ENCODE peak calls at places on chromosomes 1 and 21, in seven cellular contexts. Z is CD8-positive, alpha-beta T cell; S is NT2/D1; N is heart left ventricle; C is OCI-LY7; I is foreskin fibroblast; D is heart right ventricle. L is an unnamed sample.
A peak's percentile ranks its signal among the peaks of the same experiment; 100 is the strongest.

GRCh38 chr1:37449936-37450335 is 24.4 kb upstream of the ZC3H12A start:
- DNase-seq in Z (no peak), S (no peak), N (no peak), C (peak; percentile 68), I (no peak), D (no peak), L (no peak)

GRCh38 chr1:169538998-169539871 is 47.0 kb downstream of the F5 start:
- DNase-seq in Z (no peak), S (no peak), N (no peak), C (no peak), I (peak; percentile 78), D (no peak), L (peak; percentile 81)

GRCh38 chr1:41255978-41256377 is 13.9 kb upstream of the SCMH1 start:
- DNase-seq in Z (no peak), S (no peak), N (no peak), C (no peak), I (peak; percentile 32), D (no peak), L (no peak)

GRCh38 chr1:220880726-220881506 is 1.7 kb downstream of the HLX start:
- DNase-seq in Z (no peak), S (peak; percentile 44), N (peak; percentile 79), C (no peak), I (no peak), D (peak; percentile 71), L (no peak)

GRCh38 chr1:41442697-41443251 is 41.7 kb downstream of the EDN2 start:
- DNase-seq in Z (no peak), S (no peak), N (no peak), C (no peak), I (no peak), D (no peak), L (no peak)

GRCh38 chr1:161258439-161259386 is at the start of gene PCP4L1:
- DNase-seq in Z (no peak), S (peak; percentile 78), N (peak; percentile 35), C (no peak), I (peak; percentile 64), D (peak; percentile 41), L (peak; percentile 4)

GRCh38 chr1:205273551-205273982 is 45.8 kb downstream of the TMCC2 start:
- DNase-seq in Z (peak; percentile 76), S (peak; percentile 91), N (peak; percentile 75), C (peak; percentile 89), I (peak; percentile 89), D (peak; percentile 81), L (no peak)

GRCh38 chr1:39129514-39129913 is 75.0 kb upstream of the MACF1 start:
- DNase-seq in Z (no peak), S (no peak), N (no peak), C (peak; percentile 13), I (peak; percentile 64), D (no peak), L (no peak)

GRCh38 chr1:52602328-52603300 is at the start of gene GPX7:
- DNase-seq in Z (peak; percentile 21), S (peak; percentile 49), N (peak; percentile 68), C (no peak), I (peak; percentile 72), D (peak; percentile 39), L (peak; percentile 7)

GRCh38 chr1:25731626-25732370 is 68.2 kb upstream of the SELENON start:
- DNase-seq in Z (no peak), S (no peak), N (no peak), C (no peak), I (no peak), D (no peak), L (no peak)

GRCh38 chr1:56135864-56136147 is 443.6 kb downstream of the PLPP3 start:
- DNase-seq in Z (no peak), S (no peak), N (no peak), C (no peak), I (no peak), D (no peak), L (no peak)

GRCh38 chr1:23473037-23473800 is 10.8 kb downstream of the ASAP3 start:
- DNase-seq in Z (no peak), S (no peak), N (no peak), C (no peak), I (peak; percentile 62), D (no peak), L (peak; percentile 31)

GRCh38 chr1:162676087-162676486 is 43.8 kb downstream of the DDR2 start:
- DNase-seq in Z (no peak), S (no peak), N (no peak), C (no peak), I (peak; percentile 75), D (no peak), L (no peak)

GRCh38 chr1:227429447-227430359 is 111.4 kb upstream of the CDC42BPA start:
- DNase-seq in Z (no peak), S (no peak), N (peak; percentile 49), C (no peak), I (peak; percentile 83), D (peak; percentile 58), L (peak; percentile 53)

GRCh38 chr1:11898831-11899467 is 27.3 kb downstream of the KIAA2013 start:
- DNase-seq in Z (no peak), S (no peak), N (no peak), C (no peak), I (peak; percentile 35), D (no peak), L (no peak)

GRCh38 chr1:236608930-236609726 is 4.8 kb upstream of the HEATR1 start:
- DNase-seq in Z (no peak), S (peak; percentile 77), N (peak; percentile 58), C (peak; percentile 20), I (peak; percentile 61), D (peak; percentile 71), L (peak; percentile 3)

GRCh38 chr1:93703649-93704048 is 22.0 kb upstream of the BCAR3 start:
- DNase-seq in Z (no peak), S (no peak), N (no peak), C (no peak), I (peak; percentile 73), D (no peak), L (no peak)

GRCh38 chr1:244214009-244214967 is 163.2 kb downstream of the ZBTB18 start:
- DNase-seq in Z (no peak), S (peak; percentile 90), N (peak; percentile 31), C (no peak), I (peak; percentile 96), D (no peak), L (peak; percentile 93)

GRCh38 chr1:117177376-117177775 is 33.4 kb downstream of the VTCN1 start:
- DNase-seq in Z (no peak), S (no peak), N (no peak), C (no peak), I (no peak), D (no peak), L (no peak)

GRCh38 chr21:22020221-22020620 is 1022.0 kb downstream of the NCAM2 start:
- DNase-seq in Z (no peak), S (no peak), N (no peak), C (no peak), I (peak; percentile 0), D (no peak), L (no peak)

GRCh38 chr1:55069280-55069679 is 29.9 kb downstream of the PCSK9 start:
- DNase-seq in Z (no peak), S (no peak), N (no peak), C (no peak), I (no peak), D (no peak), L (no peak)

GRCh38 chr1:109357673-109358072 is 40.0 kb downstream of the SORT1 start:
- DNase-seq in Z (no peak), S (no peak), N (no peak), C (no peak), I (no peak), D (no peak), L (no peak)

GRCh38 chr1:212638419-212639151 is 30.0 kb downstream of the ATF3 start:
- DNase-seq in Z (no peak), S (no peak), N (peak; percentile 70), C (no peak), I (peak; percentile 25), D (peak; percentile 54), L (no peak)

GRCh38 chr21:14273736-14274538 is 58.0 kb downstream of the RBM11 start:
- DNase-seq in Z (no peak), S (no peak), N (peak; percentile 77), C (no peak), I (no peak), D (peak; percentile 26), L (no peak)

GRCh38 chr1:3023994-3024393 is 2.7 kb downstream of the ACTRT2 start:
- DNase-seq in Z (no peak), S (no peak), N (no peak), C (no peak), I (no peak), D (no peak), L (no peak)

GRCh38 chr1:72280714-72281113 is 1.6 kb downstream of the NEGR1 start:
- DNase-seq in Z (no peak), S (no peak), N (no peak), C (no peak), I (peak; percentile 34), D (no peak), L (no peak)

GRCh38 chr1:232486454-232487202 is 143.3 kb downstream of the SIPA1L2 start:
- DNase-seq in Z (no peak), S (no peak), N (no peak), C (no peak), I (peak; percentile 3), D (no peak), L (no peak)

GRCh38 chr1:196180847-196181593 is 427.2 kb downstream of the KCNT2 start:
- DNase-seq in Z (no peak), S (no peak), N (no peak), C (no peak), I (peak; percentile 92), D (no peak), L (peak; percentile 96)

GRCh38 chr1:33823401-33823800 is 40.5 kb upstream of the HMGB4 start:
- DNase-seq in Z (no peak), S (no peak), N (no peak), C (no peak), I (no peak), D (no peak), L (no peak)

GRCh38 chr1:162732566-162733335 is 57.8 kb upstream of the HSD17B7 start:
- DNase-seq in Z (no peak), S (no peak), N (peak; percentile 67), C (no peak), I (no peak), D (peak; percentile 21), L (no peak)

GRCh38 chr1:32580348-32581017 is 41.3 kb downstream of the ZBTB8A start:
- DNase-seq in Z (no peak), S (no peak), N (no peak), C (no peak), I (no peak), D (no peak), L (no peak)
- H3K4me3 ChIP-seq in Z (no peak overlapping the region), S (no peak overlapping the region), N (no peak overlapping the region), C (no peak overlapping the region), I (no peak overlapping the region), D (no peak overlapping the region), L (no peak overlapping the region)

GRCh38 chr1:234770031-234770795 is 160.2 kb upstream of the IRF2BP2 start:
- DNase-seq in Z (no peak), S (no peak), N (no peak), C (no peak), I (peak; percentile 35), D (no peak), L (no peak)
- H3K4me3 ChIP-seq in Z (no peak overlapping the region), S (no peak overlapping the region), N (no peak overlapping the region), C (no peak overlapping the region), I (no peak overlapping the region), D (no peak overlapping the region), L (no peak overlapping the region)

GRCh38 chr1:233638513-233638912 is 24.6 kb downstream of the KCNK1 start:
- DNase-seq in Z (no peak), S (no peak), N (no peak), C (no peak), I (no peak), D (no peak), L (no peak)
- H3K4me3 ChIP-seq in Z (no peak overlapping the region), S (no peak overlapping the region), N (no peak overlapping the region), C (no peak overlapping the region), I (no peak overlapping the region), D (no peak overlapping the region), L (no peak overlapping the region)

GRCh38 chr1:151803915-151804314 is 1.3 kb downstream of the LINGO4 start:
- DNase-seq in Z (no peak), S (no peak), N (no peak), C (no peak), I (no peak), D (no peak), L (no peak)
- H3K4me3 ChIP-seq in Z (no peak overlapping the region), S (no peak overlapping the region), N (no peak overlapping the region), C (no peak overlapping the region), I (no peak overlapping the region), D (no peak overlapping the region), L (no peak overlapping the region)